ENCODE peak calls at places on chromosomes 16 and 17, in nine cellular contexts. D is A549, Z is SK-N-SH, S is HCT116, R is GM23338, F is GM12878, M is Panc1, C is K562, G is HepG2. B is an unnamed sample.

GRCh38 chr17:82754297-82755208 is 2.7 kb downstream of the TBCD start:
- DNase-seq in G (no peak), Z (no peak), S (peak; percentile 77), R (peak; percentile 89), C (peak; percentile 60), F (no peak), D (peak; percentile 63), M (no peak), B (no peak)

GRCh38 chr16:85564277-85565051 is 48.7 kb upstream of the GSE1 start:
- DNase-seq in D (peak; percentile 38), C (no peak), G (no peak), R (no peak), F (no peak), S (no peak), M (no peak), Z (no peak), B (peak; percentile 58)

GRCh38 chr16:66337434-66338188 is 28.9 kb upstream of the CDH5 start:
- DNase-seq in C (no peak), F (no peak), S (no peak), D (no peak), G (no peak), Z (no peak), M (no peak), R (no peak), B (no peak)

GRCh38 chr16:27427538-27427937 is 25.6 kb downstream of the IL21R start:
- DNase-seq in F (no peak), M (no peak), D (no peak), C (no peak), S (no peak), Z (no peak), G (no peak), R (no peak), B (no peak)

GRCh38 chr16:20675488-20676267 is 21.8 kb downstream of the ACSM1 start:
- DNase-seq in M (no peak), C (peak; percentile 18), R (peak; percentile 96), D (no peak), S (peak; percentile 19), Z (no peak), F (peak; percentile 38), G (peak; percentile 64), B (no peak)

GRCh38 chr17:61340431-61340830 is 59.2 kb upstream of the TBX2 start:
- DNase-seq in M (no peak), R (no peak), D (no peak), S (no peak), C (no peak), F (no peak), G (no peak), Z (no peak), B (no peak)

GRCh38 chr17:39152134-39152884 is 872 bp upstream of the PLXDC1 start:
- DNase-seq in M (no peak), R (no peak), C (no peak), Z (peak; percentile 52), S (peak; percentile 28), G (no peak), D (no peak), F (no peak), B (no peak)

GRCh38 chr16:1863681-1864460 is 8.1 kb downstream of the MEIOB start:
- DNase-seq in G (no peak), F (no peak), C (no peak), M (no peak), S (peak; percentile 40), Z (peak; percentile 44), D (peak; percentile 44), R (peak; percentile 49), B (no peak)

GRCh38 chr16:4280625-4281024 is 7.8 kb upstream of the TFAP4 start:
- DNase-seq in S (no peak), F (no peak), G (no peak), D (no peak), C (no peak), M (no peak), R (no peak), Z (no peak), B (no peak)

GRCh38 chr17:15945493-15946209 is 721 bp downstream of the ADORA2B start:
- DNase-seq in F (no peak), C (peak; percentile 55), M (no peak), S (no peak), Z (peak; percentile 62), R (peak; percentile 36), G (no peak), D (no peak), B (no peak)

GRCh38 chr17:79258042-79258441 is 183.4 kb downstream of the ENGASE start:
- DNase-seq in S (no peak), F (no peak), Z (no peak), G (no peak), R (no peak), D (no peak), C (no peak), M (no peak), B (no peak)

GRCh38 chr16:69703638-69704037 is 22.7 kb downstream of the NQO1 start:
- DNase-seq in C (no peak), R (no peak), S (no peak), D (no peak), Z (no peak), F (no peak), G (no peak), M (no peak), B (no peak)

GRCh38 chr17:12107905-12108304 is 87.2 kb downstream of the MAP2K4 start:
- DNase-seq in D (no peak), F (no peak), C (no peak), G (no peak), R (no peak), Z (no peak), S (no peak), M (no peak), B (no peak)

GRCh38 chr17:64504769-64505319 is 1.2 kb downstream of the DDX5 start:
- DNase-seq in Z (no peak), F (no peak), D (peak; percentile 45), M (no peak), G (peak; percentile 42), R (no peak), C (no peak), S (no peak), B (no peak)

GRCh38 chr17:19024101-19025078 is 19.8 kb upstream of the FAM83G start:
- DNase-seq in D (peak; percentile 49), M (no peak), F (no peak), C (no peak), Z (no peak), R (no peak), S (no peak), G (no peak), B (no peak)

GRCh38 chr16:57590654-57591085 is 37.8 kb upstream of the ADGRG1 start:
- DNase-seq in M (peak; percentile 53), G (peak; percentile 42), S (peak; percentile 28), F (no peak), C (no peak), D (peak; percentile 44), Z (no peak), R (no peak), B (no peak)

GRCh38 chr17:82021728-82022309 is 859 bp downstream of the CENPX start:
- DNase-seq in F (no peak), S (no peak), G (no peak), Z (no peak), C (peak; percentile 60), M (no peak), D (no peak), R (no peak), B (peak; percentile 41)

GRCh38 chr17:55273579-55274370 is 9.0 kb downstream of the HLF start:
- DNase-seq in G (no peak), M (no peak), S (no peak), Z (peak; percentile 68), R (peak; percentile 13), C (no peak), F (no peak), D (peak; percentile 13), B (no peak)

GRCh38 chr16:81716478-81717210 is 62.4 kb upstream of the PLCG2 start:
- DNase-seq in M (no peak), C (no peak), D (no peak), Z (no peak), G (no peak), F (peak; percentile 82), R (no peak), S (no peak), B (no peak)

GRCh38 chr16:64121473-64121872 is 1000.4 kb downstream of the CDH11 start:
- DNase-seq in Z (no peak), F (no peak), M (no peak), R (no peak), S (no peak), G (no peak), C (no peak), D (no peak), B (no peak)

GRCh38 chr17:43880420-43880991 is 26.8 kb downstream of the MPP2 start:
- DNase-seq in F (no peak), R (peak; percentile 73), M (peak; percentile 32), C (peak; percentile 76), Z (peak; percentile 83), D (peak; percentile 74), S (peak; percentile 22), G (peak; percentile 61), B (no peak)
- TF ChIP-seq REST in F (no peak), R (no peak), M (no peak), C (no peak), Z (no peak), D (no peak), S (no peak), G (no peak), B (no peak)

GRCh38 chr17:4248504-4249277 is 15.1 kb downstream of the ANKFY1 start:
- DNase-seq in C (no peak), G (no peak), Z (no peak), S (no peak), M (no peak), R (no peak), D (no peak), F (no peak), B (no peak)
- H3K4me3 ChIP-seq in C (no peak overlapping the region), G (no peak overlapping the region), Z (no peak overlapping the region), S (no peak overlapping the region), M (no peak overlapping the region), R (no peak overlapping the region), D (no peak overlapping the region), F (no peak overlapping the region), B (no peak overlapping the region)

DNA sequence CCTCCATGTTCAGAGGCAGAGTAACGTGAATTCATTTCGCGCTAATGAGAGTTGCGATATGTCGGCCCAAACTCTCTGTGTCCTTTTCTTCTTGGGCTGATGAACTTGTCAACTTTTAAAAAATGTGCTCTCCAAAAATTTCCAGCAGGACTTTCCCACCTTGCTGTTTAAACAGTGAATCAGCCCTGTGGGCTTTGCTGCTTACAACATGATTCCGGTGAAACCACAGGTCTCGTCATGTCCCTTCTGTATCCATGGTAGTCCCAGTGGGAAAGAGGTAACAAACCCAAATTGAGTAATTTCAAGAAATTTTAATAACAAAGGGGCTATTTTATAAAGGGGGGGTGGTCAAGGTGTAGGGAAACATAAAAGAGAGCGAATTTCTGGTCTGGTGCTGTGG is 612.9 kb downstream of the MAF start:
- DNase-seq in M (no peak), C (no peak), F (no peak), S (no peak), D (no peak), G (peak; percentile 37), R (no peak), Z (no peak), B (no peak)
- TF ChIP-seq REST in M (no peak), C (no peak), F (no peak), S (no peak), D (no peak), G (no peak), R (no peak), Z (no peak), B (no peak)

DNA sequence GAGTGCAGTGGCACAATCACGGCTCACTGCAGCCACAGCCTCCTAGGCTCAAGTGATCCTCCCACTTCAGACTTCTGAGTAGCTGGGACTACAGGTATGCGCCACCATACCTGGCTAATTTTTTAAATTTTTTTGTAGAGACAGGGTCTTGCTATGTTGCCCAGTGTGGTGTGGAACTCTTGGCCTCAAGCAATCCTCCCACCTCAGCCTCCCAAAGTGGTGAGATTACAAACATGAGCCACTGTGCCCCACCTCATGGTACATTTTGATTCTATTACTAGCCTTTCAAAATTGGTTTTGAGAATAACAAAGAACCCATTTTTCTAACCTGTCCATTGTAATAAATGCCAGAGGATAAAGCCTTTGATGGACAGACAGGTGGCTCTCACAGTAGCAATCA is 1.4 kb downstream of the CCDC43 start:
- DNase-seq in C (no peak), S (no peak), R (no peak), G (no peak), F (no peak), Z (no peak), D (no peak), M (no peak), B (no peak)
- H3K4me3 ChIP-seq in C (peak overlapping the region; percentile 53), S (peak overlapping the region; percentile 98), R (peak overlapping the region; percentile 97), G (peak overlapping the region; percentile 90), F (peak overlapping the region; percentile 96), Z (no peak overlapping the region), D (peak overlapping the region; percentile 67), M (no peak overlapping the region), B (no peak overlapping the region)

B was measured in HL-60.